ENCODE peak calls at places on chromosome 15, in ten cellular contexts. A, J, U, V, Y, Z, G, F, H and S are unnamed samples. For H3K36me3, the result is how much of the 10 kb centered on the place peaks cover.

GRCh38 chr15:31489801-31490646 is 163.4 kb downstream of the KLF13 start:
- DNase-seq in A (no peak), J (peak), U (peak), V (peak), Y (peak), Z (no peak), G (peak), F (peak), H (no peak), S (peak)

GRCh38 chr15:51038258-51039042 is 56.3 kb downstream of the TNFAIP8L3 start:
- DNase-seq in A (no peak), J (no peak), U (no peak), V (no peak), Y (no peak), Z (no peak), G (no peak), F (no peak), H (no peak), S (no peak)

GRCh38 chr15:86877171-86877631 is 797.5 kb downstream of the AGBL1 start:
- DNase-seq in A (no peak), J (no peak), U (peak), V (no peak), Y (peak), Z (no peak), G (no peak), F (peak), H (no peak), S (no peak)

GRCh38 chr15:36156855-36157521 is 422.4 kb upstream of the CDIN1 start:
- DNase-seq in A (no peak), J (no peak), U (peak), V (no peak), Y (no peak), Z (no peak), G (no peak), F (no peak), H (peak), S (peak)

GRCh38 chr15:92062505-92062904 is 209.0 kb downstream of the SLCO3A1 start:
- DNase-seq in A (no peak), J (no peak), U (no peak), V (no peak), Y (no peak), Z (no peak), G (no peak), F (no peak), H (no peak), S (no peak)

GRCh38 chr15:67776600-67776999 is 48.7 kb upstream of the SKOR1 start:
- DNase-seq in A (no peak), J (no peak), U (peak), V (no peak), Y (no peak), Z (no peak), G (no peak), F (no peak), H (no peak), S (no peak)

GRCh38 chr15:40471778-40472130 is 970 bp downstream of the CHST14 start:
- DNase-seq in A (no peak), J (no peak), U (peak), V (peak), Y (no peak), Z (no peak), G (peak), F (peak), H (no peak), S (no peak)

GRCh38 chr15:71296032-71296686 is 180.9 kb downstream of the THSD4 start:
- DNase-seq in A (no peak), J (no peak), U (peak), V (no peak), Y (peak), Z (no peak), G (no peak), F (no peak), H (peak), S (peak)

GRCh38 chr15:65576669-65577068 is 34.3 kb downstream of the INTS14 start:
- DNase-seq in A (no peak), J (no peak), U (peak), V (no peak), Y (no peak), Z (no peak), G (no peak), F (no peak), H (no peak), S (no peak)

GRCh38 chr15:29528276-29528675 is 258.7 kb upstream of the NSMCE3 start:
- DNase-seq in A (no peak), J (no peak), U (no peak), V (no peak), Y (no peak), Z (no peak), G (no peak), F (no peak), H (no peak), S (no peak)

GRCh38 chr15:49383266-49383665 is 39.8 kb upstream of the FGF7 start:
- DNase-seq in A (no peak), J (no peak), U (no peak), V (no peak), Y (no peak), Z (no peak), G (no peak), F (no peak), H (no peak), S (no peak)

GRCh38 chr15:98628216-98628615 is 20.1 kb upstream of the IGF1R start:
- DNase-seq in A (no peak), J (no peak), U (no peak), V (no peak), Y (no peak), Z (no peak), G (no peak), F (no peak), H (no peak), S (no peak)

GRCh38 chr15:74127255-74127953 is 3.0 kb upstream of the ISLR2 start:
- DNase-seq in A (peak), J (peak), U (peak), V (peak), Y (peak), Z (peak), G (peak), F (peak), H (peak), S (peak)

GRCh38 chr15:70815604-70816003 is 38.4 kb downstream of the LARP6 start:
- DNase-seq in A (no peak), J (no peak), U (no peak), V (no peak), Y (no peak), Z (no peak), G (no peak), F (no peak), H (no peak), S (no peak)

GRCh38 chr15:85296615-85297402 is 83.6 kb upstream of the AKAP13 start:
- DNase-seq in A (peak), J (peak), U (peak), V (peak), Y (peak), Z (peak), G (peak), F (peak), H (peak), S (peak)

GRCh38 chr15:87201986-87202385 is 1054.6 kb downstream of the NTRK3 start:
- DNase-seq in A (no peak), J (no peak), U (no peak), V (no peak), Y (no peak), Z (no peak), G (no peak), F (no peak), H (no peak), S (no peak)

GRCh38 chr15:56877591-56877990 is 40.9 kb upstream of the TCF12 start:
- DNase-seq in A (no peak), J (no peak), U (no peak), V (no peak), Y (no peak), Z (no peak), G (no peak), F (no peak), H (no peak), S (no peak)

GRCh38 chr15:100521907-100522306 is 6.8 kb downstream of the CERS3 start:
- DNase-seq in A (no peak), J (no peak), U (no peak), V (no peak), Y (no peak), Z (no peak), G (no peak), F (no peak), H (no peak), S (no peak)

GRCh38 chr15:75107905-75108838 is 84.8 kb downstream of the PPCDC start:
- DNase-seq in A (peak), J (peak), U (peak), V (no peak), Y (no peak), Z (no peak), G (peak), F (no peak), H (peak), S (no peak)

GRCh38 chr15:96424674-96425073 is 94.2 kb downstream of the NR2F2 start:
- DNase-seq in A (no peak), J (no peak), U (no peak), V (no peak), Y (no peak), Z (no peak), G (no peak), F (no peak), H (no peak), S (no peak)

GRCh38 chr15:96422153-96422552 is 91.7 kb downstream of the NR2F2 start:
- DNase-seq in A (no peak), J (no peak), U (no peak), V (no peak), Y (no peak), Z (no peak), G (no peak), F (no peak), H (no peak), S (no peak)

GRCh38 chr15:96417760-96418130 is 87.2 kb downstream of the NR2F2 start:
- DNase-seq in A (no peak), J (no peak), U (no peak), V (no peak), Y (no peak), Z (no peak), G (no peak), F (no peak), H (no peak), S (no peak)

GRCh38 chr15:96418146-96418545 is 87.6 kb downstream of the NR2F2 start:
- DNase-seq in A (no peak), J (no peak), U (no peak), V (no peak), Y (no peak), Z (no peak), G (no peak), F (no peak), H (no peak), S (no peak)

GRCh38 chr15:96421211-96421610 is 90.7 kb downstream of the NR2F2 start:
- DNase-seq in A (no peak), J (no peak), U (peak), V (no peak), Y (no peak), Z (no peak), G (no peak), F (no peak), H (no peak), S (no peak)
- H3K36me3 ChIP-seq in A (under half), J (under half), U (under half), V (under half), Y (under half), Z (under half), G (under half), F (under half), H (under half), S (under half)

DNA sequence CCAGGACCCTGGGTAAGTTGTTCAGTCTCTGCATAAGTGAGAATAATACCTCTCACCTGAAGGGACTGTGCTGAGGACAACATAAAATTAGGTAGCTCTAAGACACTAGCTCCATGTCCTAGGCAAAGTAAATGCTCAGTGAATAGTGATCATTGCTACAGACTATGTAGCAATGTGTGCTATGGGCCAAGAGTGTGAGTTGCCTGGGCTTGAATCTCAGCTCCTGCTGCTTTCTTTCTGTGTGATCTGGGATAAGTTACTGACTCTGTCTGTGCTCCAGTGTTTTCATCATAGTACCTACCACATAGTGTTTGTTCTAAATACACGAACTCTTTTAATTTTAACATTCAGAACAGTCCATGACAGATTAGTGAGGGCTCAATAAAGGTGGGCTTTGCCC is 81.1 kb upstream of the MFGE8 start:
- DNase-seq in A (no peak), J (no peak), U (no peak), V (no peak), Y (no peak), Z (no peak), G (no peak), F (no peak), H (no peak), S (no peak)
- H3K4me3 ChIP-seq in A (no peak), J (no peak), U (no peak), V (no peak), Y (no peak), Z (no peak), G (no peak), F (no peak), H (no peak), S (no peak)

GRCh38 chr15:64156652-64157331 is 5.3 kb downstream of the SNX22 start:
- DNase-seq in A (no peak), J (no peak), U (no peak), V (no peak), Y (no peak), Z (peak), G (no peak), F (no peak), H (no peak), S (no peak)

GRCh38 chr15:64158363-64159134 is 4.3 kb downstream of the PPIB start:
- DNase-seq in A (no peak), J (no peak), U (no peak), V (no peak), Y (no peak), Z (peak), G (no peak), F (peak), H (no peak), S (no peak)

GRCh38 chr15:64153480-64154367 is 2.2 kb downstream of the SNX22 start:
- DNase-seq in A (peak), J (peak), U (peak), V (peak), Y (peak), Z (peak), G (peak), F (peak), H (peak), S (peak)

GRCh38 chr15:64155802-64156651 is 4.5 kb downstream of the SNX22 start:
- DNase-seq in A (no peak), J (no peak), U (no peak), V (no peak), Y (no peak), Z (peak), G (no peak), F (no peak), H (no peak), S (no peak)

GRCh38 chr15:64157599-64158125 is 5.2 kb downstream of the PPIB start:
- DNase-seq in A (no peak), J (no peak), U (no peak), V (no peak), Y (no peak), Z (no peak), G (no peak), F (no peak), H (no peak), S (no peak)
- H3K36me3 ChIP-seq in A (under half), J (half or more), U (half or more), V (under half), Y (under half), Z (under half), G (under half), F (under half), H (under half), S (under half)

DNA sequence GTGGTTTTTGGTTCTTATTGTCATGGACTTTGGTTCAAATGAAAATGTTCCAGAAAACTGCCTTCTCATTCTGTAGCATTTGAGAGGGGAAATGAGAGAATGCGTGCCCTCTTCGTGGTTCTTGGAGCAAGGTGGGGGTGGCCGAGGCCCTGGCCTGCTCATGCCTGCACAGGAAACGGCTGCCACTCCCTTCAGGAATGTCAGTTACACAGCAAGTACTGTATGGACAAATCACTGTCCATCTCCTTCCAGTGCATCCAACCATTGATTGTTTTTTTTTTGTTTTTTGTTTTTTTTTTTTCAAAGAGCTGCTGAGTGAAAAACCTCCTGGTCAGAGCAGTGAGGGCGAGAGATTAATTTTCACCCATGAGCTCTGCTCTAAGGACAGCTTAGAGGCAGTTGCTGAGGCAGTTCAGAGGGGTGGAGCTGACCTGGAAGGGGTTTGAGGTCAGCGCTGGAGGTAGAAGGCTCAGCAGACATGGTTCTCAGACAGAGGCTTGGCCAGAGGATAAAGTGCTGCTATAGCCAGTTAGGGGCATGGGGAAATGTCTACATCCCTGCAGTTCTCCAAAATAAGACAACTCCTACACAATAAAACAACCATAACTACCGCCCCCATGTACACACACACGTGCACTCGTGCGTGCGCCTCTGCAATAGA is 20.2 kb upstream of the KIF23 start:
- DNase-seq in A (no peak), J (no peak), U (no peak), V (no peak), Y (no peak), Z (no peak), G (no peak), F (no peak), H (no peak), S (no peak)
- H3K4me3 ChIP-seq in A (no peak), J (no peak), U (no peak), V (no peak), Y (no peak), Z (no peak), G (no peak), F (no peak), H (no peak), S (no peak)

GRCh38 chr15:88906551-88906950 is 6.6 kb downstream of the MFGE8 start:
- DNase-seq in A (no peak), J (no peak), U (no peak), V (no peak), Y (no peak), Z (no peak), G (peak), F (no peak), H (no peak), S (no peak)
- H3K36me3 ChIP-seq in A (under half), J (under half), U (under half), V (under half), Y (under half), Z (under half), G (half or more), F (under half), H (under half), S (under half)

GRCh38 chr15:63827113-63827512 is 6.6 kb downstream of the HERC1 start:
- DNase-seq in A (no peak), J (no peak), U (no peak), V (no peak), Y (no peak), Z (no peak), G (no peak), F (no peak), H (no peak), S (no peak)

GRCh38 chr15:63833246-63833696 is 477 bp downstream of the HERC1 start:
- DNase-seq in A (peak), J (peak), U (peak), V (peak), Y (peak), Z (peak), G (peak), F (peak), H (peak), S (peak)

GRCh38 chr15:63831041-63831440 is 2.7 kb downstream of the HERC1 start:
- DNase-seq in A (no peak), J (no peak), U (no peak), V (no peak), Y (no peak), Z (no peak), G (no peak), F (no peak), H (no peak), S (no peak)

GRCh38 chr15:63832620-63833245 is 1.0 kb downstream of the HERC1 start:
- DNase-seq in A (no peak), J (no peak), U (no peak), V (no peak), Y (no peak), Z (no peak), G (no peak), F (no peak), H (no peak), S (no peak)

DNA sequence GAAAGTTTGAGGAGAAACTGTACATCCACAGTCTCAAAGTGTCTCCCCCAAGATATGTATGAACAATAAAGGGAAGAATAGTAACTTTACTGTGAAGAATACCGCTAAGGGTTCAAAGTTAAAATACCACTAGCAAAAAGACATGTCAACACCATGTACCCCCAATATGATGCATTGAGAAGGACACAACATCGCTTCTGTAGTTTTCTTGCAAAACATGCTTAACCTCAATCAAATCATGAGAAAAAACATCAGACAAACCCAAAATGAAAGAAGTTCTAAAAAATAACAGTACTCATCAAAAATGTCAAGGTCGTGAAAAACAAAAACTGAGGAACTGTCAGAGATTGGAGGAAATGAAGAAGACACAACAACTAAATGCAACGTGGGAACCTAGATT is 3.6 kb downstream of the HERC1 start:
- DNase-seq in A (no peak), J (no peak), U (no peak), V (no peak), Y (no peak), Z (no peak), G (no peak), F (no peak), H (no peak), S (no peak)
- H3K4me3 ChIP-seq in A (no peak), J (no peak), U (no peak), V (no peak), Y (no peak), Z (no peak), G (no peak), F (no peak), H (no peak), S (no peak)